ENCODE peak calls at places on chromosome 15, in four cellular contexts. L, M, T and K are unnamed samples.

GRCh38 chr15:78034495-78035191 is 42.9 kb downstream of the TBC1D2B start:
- DNase-seq in L (peak), M (peak), T (no peak), K (no peak)

GRCh38 chr15:85607842-85608241 is 186.9 kb downstream of the KLHL25 start:
- DNase-seq in L (no peak), M (no peak), T (no peak), K (no peak)

GRCh38 chr15:51803961-51804360 is 25.5 kb upstream of the TMOD3 start:
- DNase-seq in L (no peak), M (no peak), T (no peak), K (no peak)

GRCh38 chr15:30870681-30871080 is 33.0 kb upstream of the FAN1 start:
- DNase-seq in L (no peak), M (no peak), T (no peak), K (no peak)

GRCh38 chr15:90598053-90598577 is 68.4 kb downstream of the CRTC3 start:
- DNase-seq in L (no peak), M (peak), T (peak), K (peak)

GRCh38 chr15:29675791-29676301 is 146.4 kb downstream of the TJP1 start:
- DNase-seq in L (no peak), M (no peak), T (peak), K (peak)

GRCh38 chr15:62644216-62644873 is 398.2 kb upstream of the TPM1 start:
- DNase-seq in L (no peak), M (no peak), T (no peak), K (no peak)

GRCh38 chr15:69451951-69452701 is 492 bp upstream of the RPLP1 start:
- DNase-seq in L (no peak), M (peak), T (no peak), K (peak)

GRCh38 chr15:78171864-78172472 is 22.8 kb downstream of the IDH3A start:
- DNase-seq in L (no peak), M (no peak), T (no peak), K (no peak)

GRCh38 chr15:71575474-71576045 is 234.8 kb upstream of the NR2E3 start:
- DNase-seq in L (no peak), M (no peak), T (no peak), K (peak)

GRCh38 chr15:98452238-98452637 is 196.1 kb upstream of the IGF1R start:
- DNase-seq in L (no peak), M (no peak), T (no peak), K (no peak)

GRCh38 chr15:40714144-40714543 is 19.2 kb downstream of the RAD51 start:
- DNase-seq in L (no peak), M (no peak), T (no peak), K (no peak)

GRCh38 chr15:41205315-41205714 is 25.2 kb downstream of the EXD1 start:
- DNase-seq in L (no peak), M (no peak), T (no peak), K (no peak)

GRCh38 chr15:72496783-72497182 is 22.7 kb downstream of the ARIH1 start:
- DNase-seq in L (no peak), M (no peak), T (no peak), K (no peak)

GRCh38 chr15:65954289-65954741 is 85.0 kb downstream of the RAB11A start:
- DNase-seq in L (no peak), M (no peak), T (peak), K (peak)

GRCh38 chr15:29122506-29122905 is 147.1 kb downstream of the NSMCE3 start:
- DNase-seq in L (no peak), M (no peak), T (no peak), K (no peak)

GRCh38 chr15:91954211-91954804 is 100.8 kb downstream of the SLCO3A1 start:
- DNase-seq in L (no peak), M (no peak), T (no peak), K (no peak)

GRCh38 chr15:26287381-26287780 is 424.3 kb upstream of the ATP10A start:
- DNase-seq in L (no peak), M (no peak), T (no peak), K (no peak)

GRCh38 chr15:88606437-88606794 is 14.7 kb upstream of the AEN start:
- DNase-seq in L (no peak), M (no peak), T (peak), K (peak)

GRCh38 chr15:57505949-57506391 is 85.7 kb upstream of the MYZAP start:
- DNase-seq in L (no peak), M (peak), T (no peak), K (peak)

GRCh38 chr15:96321422-96322391 is 8.8 kb upstream of the NR2F2 start:
- DNase-seq in L (no peak), M (peak), T (peak), K (peak)

GRCh38 chr15:76398301-76398700 is 61.7 kb downstream of the ISL2 start:
- DNase-seq in L (no peak), M (no peak), T (no peak), K (no peak)

GRCh38 chr15:74610302-74610951 is 5.2 kb upstream of the CLK3 start:
- DNase-seq in L (no peak), M (no peak), T (no peak), K (no peak)

GRCh38 chr15:40250771-40251454 is 12.1 kb downstream of the PAK6 start:
- DNase-seq in L (no peak), M (peak), T (peak), K (no peak)

GRCh38 chr15:62165793-62166380 is 802 bp upstream of the C2CD4B start:
- DNase-seq in L (no peak), M (no peak), T (no peak), K (peak)

GRCh38 chr15:63765338-63765737 is 68.4 kb downstream of the HERC1 start:
- DNase-seq in L (no peak), M (no peak), T (no peak), K (peak)

GRCh38 chr15:75578206-75578947 is 738 bp downstream of the PTPN9 start:
- DNase-seq in L (peak), M (peak), T (peak), K (peak)

GRCh38 chr15:100215843-100216169 is 126.0 kb downstream of the ADAMTS17 start:
- DNase-seq in L (no peak), M (no peak), T (no peak), K (no peak)

GRCh38 chr15:67790610-67791319 is 34.5 kb upstream of the SKOR1 start:
- DNase-seq in L (no peak), M (no peak), T (no peak), K (no peak)